ENCODE peak calls at places on chromosomes 5 and 9, in eight cellular contexts. W is upper lobe of left lung, Y is spleen, E is HCT116, H is breast epithelium, U is HepG2, O is endothelial cell of umbilical vein, N is stomach. M is an unnamed sample. For H3K4me1, the result is how much of the 10 kb centered on the place peaks cover.

GRCh38 chr9:106752581-106752980 is 110.4 kb upstream of the ZNF462 start:
- DNase-seq in W (no peak), Y (no peak), E (no peak), H (no peak), U (no peak), O (no peak), N (no peak), M (no peak)

GRCh38 chr9:36479086-36479485 is 79.0 kb upstream of the RNF38 start:
- DNase-seq in W (no peak), Y (no peak), E (no peak), H (no peak), U (no peak), O (no peak), N (no peak), M (no peak)

GRCh38 chr9:15244001-15244441 is 63.0 kb downstream of the TTC39B start:
- DNase-seq in W (no peak), Y (no peak), E (no peak), H (no peak), U (no peak), O (peak), N (no peak), M (no peak)

GRCh38 chr9:33787839-33788238 is 7.5 kb upstream of the PRSS3 start:
- DNase-seq in W (no peak), Y (no peak), E (no peak), H (no peak), U (no peak), O (no peak), N (no peak), M (no peak)

GRCh38 chr5:136087961-136088871 is 44.4 kb upstream of the SMAD5 start:
- DNase-seq in W (peak), Y (peak), E (no peak), H (no peak), U (no peak), O (peak), N (peak), M (peak)

GRCh38 chr9:126781186-126781585 is 23.7 kb upstream of the ZBTB43 start:
- DNase-seq in W (no peak), Y (no peak), E (no peak), H (no peak), U (no peak), O (no peak), N (no peak), M (no peak)

GRCh38 chr9:114156311-114156657 is 947 bp downstream of the COL27A1 start:
- DNase-seq in W (no peak), Y (no peak), E (no peak), H (no peak), U (no peak), O (no peak), N (peak), M (no peak)

GRCh38 chr5:79774171-79774854 is 84.7 kb downstream of the CMYA5 start:
- DNase-seq in W (peak), Y (no peak), E (peak), H (peak), U (peak), O (no peak), N (no peak), M (no peak)

GRCh38 chr5:57651127-57651526 is 168.5 kb upstream of the ACTBL2 start:
- DNase-seq in W (no peak), Y (no peak), E (no peak), H (no peak), U (no peak), O (no peak), N (no peak), M (no peak)

GRCh38 chr9:136900556-136900955 is 14.2 kb downstream of the TRAF2 start:
- DNase-seq in W (no peak), Y (no peak), E (no peak), H (no peak), U (no peak), O (no peak), N (no peak), M (no peak)

GRCh38 chr9:70947086-70947485 is 174.3 kb downstream of the TRPM3 start:
- DNase-seq in W (no peak), Y (no peak), E (no peak), H (no peak), U (no peak), O (no peak), N (no peak), M (no peak)

GRCh38 chr5:45057564-45057963 is 248.8 kb downstream of the MRPS30 start:
- DNase-seq in W (no peak), Y (no peak), E (no peak), H (no peak), U (no peak), O (no peak), N (no peak), M (no peak)

GRCh38 chr5:156396063-156396829 is 69.3 kb downstream of the SGCD start:
- DNase-seq in W (no peak), Y (no peak), E (no peak), H (no peak), U (no peak), O (no peak), N (no peak), M (no peak)

GRCh38 chr5:111227805-111228204 is 3.6 kb downstream of the CAMK4 start:
- DNase-seq in W (no peak), Y (peak), E (no peak), H (no peak), U (no peak), O (peak), N (no peak), M (no peak)

GRCh38 chr9:82271099-82271498 is 282.5 kb downstream of the SPATA31D1 start:
- DNase-seq in W (no peak), Y (no peak), E (no peak), H (no peak), U (no peak), O (no peak), N (no peak), M (no peak)

GRCh38 chr9:112341741-112342140 is 8.3 kb upstream of the PTBP3 start:
- DNase-seq in W (no peak), Y (no peak), E (no peak), H (no peak), U (peak), O (no peak), N (no peak), M (no peak)

GRCh38 chr5:176409765-176410164 is 6.6 kb downstream of the CLTB start:
- DNase-seq in W (no peak), Y (no peak), E (no peak), H (no peak), U (no peak), O (no peak), N (no peak), M (no peak)
- H3K4me1 ChIP-seq in W (under half), Y (under half), E (under half), H (under half), U (under half), O (under half), N (under half), M (half or more)

DNA sequence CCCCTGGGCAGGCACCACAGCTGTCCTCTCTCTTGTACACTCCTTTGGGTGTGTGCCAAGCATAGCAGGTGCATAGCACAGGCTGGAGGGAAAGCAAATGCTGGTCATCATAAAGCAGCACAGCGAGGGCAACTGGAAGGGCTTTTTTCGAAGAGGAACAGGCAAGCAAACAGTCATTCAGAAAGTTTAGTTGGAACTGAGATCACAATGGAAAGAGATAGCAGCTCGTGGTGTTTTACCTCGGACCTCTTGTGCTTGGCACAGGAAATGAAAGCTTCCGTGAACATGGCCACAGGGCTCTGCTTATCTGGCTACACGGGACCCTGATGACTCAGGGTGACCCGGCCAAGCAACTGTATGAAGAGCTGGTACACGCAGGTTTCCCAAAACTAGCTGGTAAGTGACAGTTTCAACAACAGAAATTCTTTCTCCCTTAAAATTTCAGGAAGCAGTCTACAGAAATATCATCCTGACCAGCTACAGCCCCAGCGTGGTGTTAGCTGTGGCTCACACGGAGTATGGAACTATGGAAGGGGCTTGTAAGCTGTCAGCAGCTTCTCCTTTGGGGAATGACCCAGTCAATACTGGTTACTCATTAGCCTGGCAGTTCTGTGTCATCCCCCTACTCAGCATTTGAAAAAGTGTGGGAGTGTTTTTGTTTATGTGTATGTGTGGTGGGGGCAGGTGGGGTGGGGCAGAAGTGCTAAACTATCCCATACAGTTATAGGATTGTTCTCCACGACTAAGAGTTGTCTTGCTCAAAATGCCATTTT is 48.1 kb downstream of the POC5 start:
- DNase-seq in W (no peak), Y (peak), E (no peak), H (no peak), U (peak), O (peak), N (peak), M (no peak)
- TF ChIP-seq POLR2A in W (no peak), Y (no peak), E (no peak), H (no peak), U (no peak), O (peak), N (no peak), M (no peak)

GRCh38 chr5:148682283-148683026 is 28.1 kb upstream of the HTR4 start:
- DNase-seq in W (no peak), Y (no peak), E (no peak), H (no peak), U (no peak), O (no peak), N (no peak), M (no peak)
- TF ChIP-seq POLR2AphosphoS5 in W (no peak), Y (no peak), E (no peak), H (no peak), U (no peak), O (no peak), N (no peak), M (no peak)

GRCh38 chr5:133866903-133867245 is 101.6 kb downstream of the C5orf15 start:
- DNase-seq in W (no peak), Y (no peak), E (no peak), H (no peak), U (no peak), O (no peak), N (no peak), M (no peak)

GRCh38 chr5:133866160-133866902 is 102.1 kb downstream of the C5orf15 start:
- DNase-seq in W (no peak), Y (peak), E (no peak), H (no peak), U (no peak), O (no peak), N (no peak), M (no peak)

GRCh38 chr5:133863857-133864585 is 104.4 kb downstream of the C5orf15 start:
- DNase-seq in W (no peak), Y (peak), E (no peak), H (no peak), U (no peak), O (no peak), N (no peak), M (no peak)

GRCh38 chr5:133865113-133865512 is 103.3 kb downstream of the C5orf15 start:
- DNase-seq in W (no peak), Y (peak), E (no peak), H (no peak), U (no peak), O (no peak), N (no peak), M (no peak)

GRCh38 chr5:133864711-133865110 is 103.7 kb downstream of the C5orf15 start:
- DNase-seq in W (no peak), Y (peak), E (no peak), H (no peak), U (no peak), O (no peak), N (no peak), M (no peak)
- H3K4me1 ChIP-seq in W (under half), Y (under half), E (under half), H (under half), U (under half), O (under half), N (under half), M (under half)

GRCh38 chr5:14810941-14811573 is 60.5 kb downstream of the ANKH start:
- DNase-seq in W (no peak), Y (no peak), E (no peak), H (no peak), U (no peak), O (no peak), N (no peak), M (no peak)

GRCh38 chr5:14813747-14814146 is 57.8 kb downstream of the ANKH start:
- DNase-seq in W (no peak), Y (no peak), E (no peak), H (no peak), U (no peak), O (no peak), N (no peak), M (no peak)

GRCh38 chr5:14809369-14810144 is 62.0 kb downstream of the ANKH start:
- DNase-seq in W (no peak), Y (peak), E (peak), H (no peak), U (peak), O (peak), N (peak), M (no peak)

GRCh38 chr5:14810282-14810681 is 61.3 kb downstream of the ANKH start:
- DNase-seq in W (no peak), Y (no peak), E (no peak), H (no peak), U (no peak), O (no peak), N (no peak), M (no peak)

DNA sequence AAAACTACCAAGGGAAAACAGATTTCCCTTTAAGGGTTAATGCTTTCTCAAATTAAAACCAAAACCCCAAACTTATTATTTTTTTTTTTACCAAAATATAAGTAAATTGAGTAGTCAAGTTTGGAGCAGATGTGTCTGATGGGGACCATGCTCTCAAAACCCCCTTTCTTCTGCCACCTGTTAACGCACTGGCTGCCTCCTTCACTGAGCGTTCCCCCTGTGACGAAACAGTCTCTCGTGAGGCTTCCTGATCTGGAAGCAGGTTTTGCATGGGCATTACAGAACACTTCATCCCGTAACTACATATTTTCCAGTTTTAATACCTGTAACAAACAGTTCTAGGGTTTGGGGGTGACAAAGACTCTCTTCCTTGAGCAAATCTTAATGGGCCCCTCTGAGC is 59.4 kb downstream of the ANKH start:
- DNase-seq in W (no peak), Y (no peak), E (no peak), H (no peak), U (no peak), O (no peak), N (no peak), M (no peak)
- TF ChIP-seq POLR2A in W (no peak), Y (no peak), E (no peak), H (no peak), U (no peak), O (no peak), N (no peak), M (no peak)

GRCh38 chr9:75085640-75086039 is 2.3 kb downstream of the NMRK1 start:
- DNase-seq in W (no peak), Y (no peak), E (no peak), H (no peak), U (no peak), O (no peak), N (no peak), M (no peak)
- TF ChIP-seq POLR2AphosphoS5 in W (no peak), Y (no peak), E (no peak), H (no peak), U (no peak), O (no peak), N (no peak), M (no peak)

DNA sequence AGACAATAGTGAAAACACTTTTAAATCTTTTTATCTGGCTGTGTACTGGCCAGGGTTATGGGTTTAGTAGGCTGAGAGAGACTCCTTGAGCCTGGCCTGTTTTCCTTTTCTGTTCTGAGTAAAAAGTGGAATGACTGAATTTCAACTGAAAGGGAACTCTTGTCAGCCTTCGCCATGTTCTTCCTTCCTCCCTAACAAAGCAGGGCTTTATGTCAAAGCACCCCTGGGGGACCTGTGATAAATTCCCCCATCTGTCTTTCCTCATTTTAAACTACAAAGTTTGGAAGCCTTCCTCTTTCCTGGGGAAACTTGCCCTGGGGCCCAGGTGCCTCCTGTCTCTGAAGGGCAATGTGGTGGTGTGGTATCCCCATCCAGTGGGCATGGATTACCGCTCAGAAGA is 29.7 kb downstream of the LARP1 start:
- DNase-seq in W (no peak), Y (no peak), E (no peak), H (no peak), U (no peak), O (no peak), N (no peak), M (no peak)
- H3K4me1 ChIP-seq in W (half or more), Y (half or more), E (under half), H (under half), U (half or more), O (under half), N (half or more), M (half or more)

GRCh38 chr5:143248391-143248790 is 155.1 kb downstream of the NR3C1 start:
- DNase-seq in W (no peak), Y (no peak), E (no peak), H (no peak), U (no peak), O (no peak), N (no peak), M (no peak)

GRCh38 chr5:143251946-143252345 is 151.5 kb downstream of the NR3C1 start:
- DNase-seq in W (no peak), Y (no peak), E (no peak), H (no peak), U (no peak), O (no peak), N (no peak), M (no peak)

GRCh38 chr5:143251175-143251574 is 152.3 kb downstream of the NR3C1 start:
- DNase-seq in W (no peak), Y (no peak), E (no peak), H (no peak), U (no peak), O (no peak), N (no peak), M (no peak)

GRCh38 chr5:143248822-143249579 is 154.5 kb downstream of the NR3C1 start:
- DNase-seq in W (no peak), Y (no peak), E (no peak), H (no peak), U (peak), O (no peak), N (no peak), M (peak)

GRCh38 chr5:143249851-143250250 is 153.6 kb downstream of the NR3C1 start:
- DNase-seq in W (no peak), Y (no peak), E (no peak), H (no peak), U (no peak), O (no peak), N (no peak), M (peak)
- TF ChIP-seq POLR2A in W (no peak), Y (no peak), E (no peak), H (no peak), U (no peak), O (no peak), N (no peak), M (no peak)

DNA sequence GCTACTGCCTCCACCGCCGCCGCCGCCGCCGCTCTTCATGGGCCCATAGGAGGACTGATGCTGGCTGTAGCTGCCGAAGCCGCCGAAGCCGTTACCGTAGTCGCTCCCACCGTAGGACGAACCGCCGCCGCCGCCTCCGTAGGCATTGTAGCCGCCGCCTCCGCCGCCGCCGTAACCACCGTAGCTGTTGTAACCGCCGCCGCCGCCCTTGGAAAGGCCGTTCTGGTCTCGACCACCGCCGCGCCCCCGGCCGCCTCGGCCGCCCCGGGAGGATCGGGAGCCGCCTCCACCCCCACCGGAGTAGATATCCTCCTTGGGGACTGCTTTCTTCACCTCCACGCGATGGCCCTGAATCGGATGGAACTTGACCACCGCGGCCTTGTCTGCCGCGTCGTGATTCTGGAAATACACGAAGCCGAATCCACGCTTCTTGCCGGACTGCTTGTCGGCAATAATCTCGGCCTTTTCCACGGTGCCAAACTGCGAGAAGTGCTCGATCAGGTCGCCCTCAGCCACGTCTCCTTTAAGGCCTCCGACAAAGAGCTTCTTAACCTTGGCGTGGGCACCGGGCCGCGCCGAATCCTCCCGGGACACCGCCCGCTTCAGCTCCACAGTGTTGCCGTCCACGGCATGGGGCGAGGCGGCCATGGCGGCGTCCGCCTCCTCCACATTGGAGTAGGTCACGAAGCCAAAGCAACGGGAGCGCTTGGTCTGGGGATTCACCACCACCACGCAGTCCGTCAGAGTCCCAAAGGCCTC is 757 bp downstream of the HNRNPA0 start:
- DNase-seq in W (peak), Y (peak), E (no peak), H (no peak), U (no peak), O (no peak), N (peak), M (no peak)
- TF ChIP-seq POLR2AphosphoS5 in W (no peak), Y (no peak), E (no peak), H (no peak), U (no peak), O (no peak), N (no peak), M (no peak)

GRCh38 chr5:145912019-145912418 is 24.4 kb upstream of the SH3RF2 start:
- DNase-seq in W (no peak), Y (no peak), E (no peak), H (no peak), U (no peak), O (no peak), N (no peak), M (no peak)
- H3K4me1 ChIP-seq in W (under half), Y (under half), E (under half), H (under half), U (under half), O (under half), N (under half), M (under half)

M was measured in vagina.